ENCODE peak calls at places on chromosome 22, in six cellular contexts. V is PC-3; U is aorta; O is CD4-positive, alpha-beta memory T cell; K is GM23248; B is uterus. R is an unnamed sample.

GRCh38 chr22:28955817-28956216 is 72.4 kb downstream of the ZNRF3 start:
- DNase-seq in V (no peak), U (no peak), O (peak; percentile 87), K (no peak), B (no peak), R (peak; percentile 79)

GRCh38 chr22:39184586-39185577 is 32.4 kb upstream of the CBX7 start:
- DNase-seq in V (no peak), U (peak; percentile 58), O (no peak), K (peak; percentile 94), B (no peak), R (no peak)

GRCh38 chr22:26573026-26573662 is 16.8 kb downstream of the TPST2 start:
- DNase-seq in V (no peak), U (no peak), O (no peak), K (no peak), B (no peak), R (no peak)

GRCh38 chr22:19410941-19411689 is 20.4 kb downstream of the HIRA start:
- DNase-seq in V (no peak), U (no peak), O (no peak), K (no peak), B (no peak), R (no peak)

GRCh38 chr22:40009231-40009769 is 14.5 kb downstream of the FAM83F start:
- DNase-seq in V (peak; percentile 57), U (peak; percentile 57), O (no peak), K (no peak), B (no peak), R (no peak)

GRCh38 chr22:33720166-33720878 is 200.0 kb downstream of the LARGE1 start:
- DNase-seq in V (no peak), U (no peak), O (no peak), K (no peak), B (no peak), R (no peak)

GRCh38 chr22:19955241-19956128 is 13.9 kb upstream of the TXNRD2 start:
- DNase-seq in V (no peak), U (peak; percentile 62), O (no peak), K (no peak), B (no peak), R (no peak)

GRCh38 chr22:19641254-19641982 is 72.9 kb upstream of the SEPTIN5 start:
- DNase-seq in V (peak; percentile 2), U (peak; percentile 36), O (no peak), K (peak; percentile 50), B (no peak), R (no peak)

GRCh38 chr22:49027122-49027670 is 800.5 kb downstream of the BRD1 start:
- DNase-seq in V (no peak), U (peak; percentile 59), O (no peak), K (no peak), B (no peak), R (no peak)

GRCh38 chr22:19844423-19845368 is 10.0 kb downstream of the GNB1L start:
- DNase-seq in V (peak; percentile 15), U (peak; percentile 87), O (no peak), K (peak; percentile 96), B (no peak), R (no peak)

GRCh38 chr22:44201556-44202129 is 20.9 kb downstream of the PARVG start:
- DNase-seq in V (no peak), U (peak; percentile 66), O (no peak), K (no peak), B (no peak), R (no peak)

GRCh38 chr22:30205281-30206115 is 41.1 kb downstream of the LIF start:
- DNase-seq in V (peak; percentile 91), U (no peak), O (no peak), K (peak; percentile 97), B (peak; percentile 66), R (no peak)

GRCh38 chr22:22168190-22168940 is 76.2 kb upstream of the VPREB1 start:
- DNase-seq in V (peak; percentile 9), U (no peak), O (peak; percentile 33), K (peak; percentile 21), B (no peak), R (no peak)

GRCh38 chr22:25372000-25372595 is 152.7 kb downstream of the CRYBB2 start:
- DNase-seq in V (no peak), U (no peak), O (no peak), K (no peak), B (no peak), R (no peak)
- H3K4me1 ChIP-seq in V (peaks cover 9% of the 10 kb centered on the region), U (no peaks in the 10 kb centered on the region), O (no peaks in the 10 kb centered on the region), K (peaks cover 6% of the 10 kb centered on the region), B (no peaks in the 10 kb centered on the region), R (no peaks in the 10 kb centered on the region)

GRCh38 chr22:36692280-36692679 is 11.3 kb downstream of the CACNG2 start:
- DNase-seq in V (no peak), U (no peak), O (no peak), K (no peak), B (no peak), R (no peak)

GRCh38 chr22:36682835-36683234 is 20.7 kb downstream of the CACNG2 start:
- DNase-seq in V (no peak), U (no peak), O (no peak), K (no peak), B (no peak), R (no peak)

GRCh38 chr22:36691488-36691887 is 12.1 kb downstream of the CACNG2 start:
- DNase-seq in V (no peak), U (no peak), O (no peak), K (no peak), B (no peak), R (no peak)

GRCh38 chr22:36689583-36689982 is 14.0 kb downstream of the CACNG2 start:
- DNase-seq in V (no peak), U (no peak), O (no peak), K (no peak), B (no peak), R (no peak)

GRCh38 chr22:36687516-36687915 is 16.0 kb downstream of the CACNG2 start:
- DNase-seq in V (no peak), U (no peak), O (no peak), K (no peak), B (no peak), R (no peak)
- H3K27me3 ChIP-seq in V (no peaks in the 10 kb centered on the region), U (no peaks in the 10 kb centered on the region), O (peaks cover 4% of the 10 kb centered on the region), K (peaks cover 89% of the 10 kb centered on the region), B (no peaks in the 10 kb centered on the region), R (peaks cover 23% of the 10 kb centered on the region)

GRCh38 chr22:37827056-37827455 is 3.9 kb downstream of the GALR3 start:
- DNase-seq in V (no peak), U (no peak), O (no peak), K (no peak), B (peak; percentile 79), R (no peak)

GRCh38 chr22:37822079-37822833 is 926 bp upstream of the GALR3 start:
- DNase-seq in V (no peak), U (no peak), O (no peak), K (peak; percentile 8), B (no peak), R (no peak)

GRCh38 chr22:37823134-37823985 is at the start of gene GALR3:
- DNase-seq in V (no peak), U (no peak), O (no peak), K (no peak), B (no peak), R (no peak)

GRCh38 chr22:37820350-37820749 is 2.8 kb upstream of the GALR3 start:
- DNase-seq in V (no peak), U (no peak), O (no peak), K (no peak), B (no peak), R (no peak)

GRCh38 chr22:37824674-37825641 is 1.8 kb downstream of the GALR3 start:
- DNase-seq in V (no peak), U (no peak), O (no peak), K (peak; percentile 46), B (no peak), R (no peak)
- H3K4me3 ChIP-seq in V (no peak overlapping the region), U (peak overlapping the region; percentile 24), O (no peak overlapping the region), K (peak overlapping the region; percentile 42), B (no peak overlapping the region), R (no peak overlapping the region)

GRCh38 chr22:23225724-23226496 is 45.6 kb downstream of the BCR start:
- DNase-seq in V (peak; percentile 82), U (peak; percentile 91), O (peak; percentile 76), K (peak; percentile 89), B (no peak), R (no peak)
- H3K4me1 ChIP-seq in V (peaks cover 35% of the 10 kb centered on the region), U (peaks cover 10% of the 10 kb centered on the region), O (peaks cover 90% of the 10 kb centered on the region), K (peaks cover 38% of the 10 kb centered on the region), B (no peaks in the 10 kb centered on the region), R (peaks cover 70% of the 10 kb centered on the region)